ENCODE peak calls at places on chromosome 2, in five cellular contexts. One of them, this sample, is unnamed. For H3K9me3, the result is how much of the 10 kb centered on the place peaks cover.

GRCh38 chr2:173286153-173286809 is 68.4 kb upstream of the CDCA7 start:
- DNase-seq in endothelial cell of umbilical vein: no peak
- DNase-seq in esophagus muscularis mucosa: no peak
- DNase-seq in stomach: no peak
- DNase-seq in upper lobe of left lung: no peak
- DNase-seq in this sample: no peak

GRCh38 chr2:147740211-147740927 is 104.5 kb upstream of the ACVR2A start:
- DNase-seq in endothelial cell of umbilical vein: no peak
- DNase-seq in esophagus muscularis mucosa: no peak
- DNase-seq in stomach: no peak
- DNase-seq in upper lobe of left lung: no peak
- DNase-seq in this sample: no peak

GRCh38 chr2:78749648-78750047 is 275.9 kb upstream of the REG3G start:
- DNase-seq in endothelial cell of umbilical vein: no peak
- DNase-seq in esophagus muscularis mucosa: no peak
- DNase-seq in stomach: no peak
- DNase-seq in upper lobe of left lung: no peak
- DNase-seq in this sample: no peak

GRCh38 chr2:41963661-41964525 is 83.9 kb upstream of the PKDCC start:
- DNase-seq in endothelial cell of umbilical vein: peak
- DNase-seq in esophagus muscularis mucosa: no peak
- DNase-seq in stomach: no peak
- DNase-seq in upper lobe of left lung: no peak
- DNase-seq in this sample: no peak

GRCh38 chr2:201149064-201149820 is 33.3 kb downstream of the CFLAR start:
- DNase-seq in endothelial cell of umbilical vein: peak
- DNase-seq in esophagus muscularis mucosa: no peak
- DNase-seq in stomach: no peak
- DNase-seq in upper lobe of left lung: no peak
- DNase-seq in this sample: no peak

GRCh38 chr2:20633794-20634259 is 17.1 kb downstream of the HS1BP3 start:
- DNase-seq in endothelial cell of umbilical vein: peak
- DNase-seq in esophagus muscularis mucosa: no peak
- DNase-seq in stomach: peak
- DNase-seq in upper lobe of left lung: peak
- DNase-seq in this sample: no peak

GRCh38 chr2:32864761-32865160 is 82.0 kb upstream of the LTBP1 start:
- DNase-seq in endothelial cell of umbilical vein: no peak
- DNase-seq in esophagus muscularis mucosa: no peak
- DNase-seq in stomach: no peak
- DNase-seq in upper lobe of left lung: no peak
- DNase-seq in this sample: no peak

GRCh38 chr2:46177461-46178089 is 119.6 kb upstream of the EPAS1 start:
- DNase-seq in endothelial cell of umbilical vein: no peak
- DNase-seq in esophagus muscularis mucosa: no peak
- DNase-seq in stomach: no peak
- DNase-seq in upper lobe of left lung: no peak
- DNase-seq in this sample: peak

GRCh38 chr2:46300406-46300832 is 3.2 kb downstream of the EPAS1 start:
- DNase-seq in endothelial cell of umbilical vein: no peak
- DNase-seq in esophagus muscularis mucosa: no peak
- DNase-seq in stomach: no peak
- DNase-seq in upper lobe of left lung: no peak
- DNase-seq in this sample: no peak

GRCh38 chr2:53104263-53104662 is 663.3 kb upstream of the CHAC2 start:
- DNase-seq in endothelial cell of umbilical vein: peak
- DNase-seq in esophagus muscularis mucosa: no peak
- DNase-seq in stomach: no peak
- DNase-seq in upper lobe of left lung: no peak
- DNase-seq in this sample: no peak

GRCh38 chr2:40367032-40367431 is 84.9 kb downstream of the SLC8A1 start:
- DNase-seq in endothelial cell of umbilical vein: no peak
- DNase-seq in esophagus muscularis mucosa: no peak
- DNase-seq in stomach: no peak
- DNase-seq in upper lobe of left lung: no peak
- DNase-seq in this sample: no peak

GRCh38 chr2:113218283-113219091 is 44.7 kb downstream of the PSD4 start:
- DNase-seq in endothelial cell of umbilical vein: no peak
- DNase-seq in esophagus muscularis mucosa: no peak
- DNase-seq in stomach: no peak
- DNase-seq in upper lobe of left lung: peak
- DNase-seq in this sample: no peak

GRCh38 chr2:23273786-23274185 is 111.2 kb upstream of the KLHL29 start:
- DNase-seq in endothelial cell of umbilical vein: no peak
- DNase-seq in esophagus muscularis mucosa: no peak
- DNase-seq in stomach: no peak
- DNase-seq in upper lobe of left lung: no peak
- DNase-seq in this sample: no peak

GRCh38 chr2:203059567-203059966 is 44.9 kb downstream of the NBEAL1 start:
- DNase-seq in endothelial cell of umbilical vein: no peak
- DNase-seq in esophagus muscularis mucosa: no peak
- DNase-seq in stomach: no peak
- DNase-seq in upper lobe of left lung: no peak
- DNase-seq in this sample: no peak

GRCh38 chr2:19538411-19538963 is 180.1 kb upstream of the OSR1 start:
- DNase-seq in endothelial cell of umbilical vein: peak
- DNase-seq in esophagus muscularis mucosa: peak
- DNase-seq in stomach: peak
- DNase-seq in upper lobe of left lung: no peak
- DNase-seq in this sample: no peak

GRCh38 chr2:41717883-41718282 is 329.9 kb upstream of the PKDCC start:
- DNase-seq in endothelial cell of umbilical vein: no peak
- DNase-seq in esophagus muscularis mucosa: no peak
- DNase-seq in stomach: no peak
- DNase-seq in upper lobe of left lung: no peak
- DNase-seq in this sample: no peak

GRCh38 chr2:45978302-45978859 is 318.8 kb upstream of the EPAS1 start:
- DNase-seq in endothelial cell of umbilical vein: no peak
- DNase-seq in esophagus muscularis mucosa: peak
- DNase-seq in stomach: no peak
- DNase-seq in upper lobe of left lung: no peak
- DNase-seq in this sample: no peak

GRCh38 chr2:31331156-31331555 is 83.4 kb downstream of the XDH start:
- DNase-seq in endothelial cell of umbilical vein: no peak
- DNase-seq in esophagus muscularis mucosa: no peak
- DNase-seq in stomach: no peak
- DNase-seq in upper lobe of left lung: no peak
- DNase-seq in this sample: no peak

GRCh38 chr2:236177967-236178909 is 10.1 kb upstream of the GBX2 start:
- DNase-seq in endothelial cell of umbilical vein: peak
- DNase-seq in esophagus muscularis mucosa: no peak
- DNase-seq in stomach: peak
- DNase-seq in upper lobe of left lung: peak
- DNase-seq in this sample: no peak

GRCh38 chr2:105125428-105125827 is 87.6 kb downstream of the MRPS9 start:
- DNase-seq in endothelial cell of umbilical vein: no peak
- DNase-seq in esophagus muscularis mucosa: no peak
- DNase-seq in stomach: no peak
- DNase-seq in upper lobe of left lung: no peak
- DNase-seq in this sample: peak

GRCh38 chr2:240458044-240458899 is 22.8 kb downstream of the GPC1 start:
- DNase-seq in endothelial cell of umbilical vein: no peak
- DNase-seq in esophagus muscularis mucosa: no peak
- DNase-seq in stomach: no peak
- DNase-seq in upper lobe of left lung: no peak
- DNase-seq in this sample: peak

GRCh38 chr2:236876642-236877041 is 209.0 kb upstream of the COPS8 start:
- DNase-seq in endothelial cell of umbilical vein: no peak
- DNase-seq in esophagus muscularis mucosa: no peak
- DNase-seq in stomach: no peak
- DNase-seq in upper lobe of left lung: no peak
- DNase-seq in this sample: no peak

GRCh38 chr2:20091305-20091991 is 40.0 kb upstream of the LAPTM4A start:
- DNase-seq in endothelial cell of umbilical vein: peak
- DNase-seq in esophagus muscularis mucosa: no peak
- DNase-seq in stomach: no peak
- DNase-seq in upper lobe of left lung: no peak
- DNase-seq in this sample: no peak

GRCh38 chr2:75654012-75654411 is 7.4 kb downstream of the MRPL19 start:
- DNase-seq in endothelial cell of umbilical vein: no peak
- DNase-seq in esophagus muscularis mucosa: no peak
- DNase-seq in stomach: no peak
- DNase-seq in upper lobe of left lung: no peak
- DNase-seq in this sample: no peak

GRCh38 chr2:2157400-2157799 is 173.7 kb downstream of the MYT1L start:
- DNase-seq in endothelial cell of umbilical vein: no peak
- DNase-seq in esophagus muscularis mucosa: no peak
- DNase-seq in stomach: no peak
- DNase-seq in upper lobe of left lung: no peak
- DNase-seq in this sample: no peak

GRCh38 chr2:46804794-46805193 is 110.8 kb downstream of the MCFD2 start:
- DNase-seq in endothelial cell of umbilical vein: no peak
- DNase-seq in esophagus muscularis mucosa: peak
- DNase-seq in stomach: no peak
- DNase-seq in upper lobe of left lung: no peak
- DNase-seq in this sample: no peak

GRCh38 chr2:172921538-172922236 is 154.0 kb upstream of the MAP3K20 start:
- DNase-seq in endothelial cell of umbilical vein: peak
- DNase-seq in esophagus muscularis mucosa: no peak
- DNase-seq in stomach: no peak
- DNase-seq in upper lobe of left lung: no peak
- DNase-seq in this sample: no peak

GRCh38 chr2:119431155-119431975 is at the start of gene TMEM37:
- DNase-seq in endothelial cell of umbilical vein: peak
- DNase-seq in esophagus muscularis mucosa: no peak
- DNase-seq in stomach: peak
- DNase-seq in upper lobe of left lung: peak
- DNase-seq in this sample: peak

GRCh38 chr2:172900871-172901270 is 165.2 kb downstream of the RAPGEF4 start:
- DNase-seq in endothelial cell of umbilical vein: no peak
- DNase-seq in esophagus muscularis mucosa: no peak
- DNase-seq in stomach: no peak
- DNase-seq in upper lobe of left lung: no peak
- DNase-seq in this sample: no peak

GRCh38 chr2:45180784-45181183 is 171.5 kb upstream of the SIX2 start:
- DNase-seq in endothelial cell of umbilical vein: no peak
- DNase-seq in esophagus muscularis mucosa: no peak
- DNase-seq in stomach: no peak
- DNase-seq in upper lobe of left lung: no peak
- DNase-seq in this sample: no peak

GRCh38 chr2:117271631-117272030 is 542.9 kb upstream of the DDX18 start:
- DNase-seq in endothelial cell of umbilical vein: no peak
- DNase-seq in esophagus muscularis mucosa: no peak
- DNase-seq in stomach: no peak
- DNase-seq in upper lobe of left lung: no peak
- DNase-seq in this sample: no peak
- TF ChIP-seq POLR2AphosphoS5 in endothelial cell of umbilical vein: no peak
- TF ChIP-seq POLR2AphosphoS5 in esophagus muscularis mucosa: no peak
- TF ChIP-seq POLR2AphosphoS5 in stomach: no peak
- TF ChIP-seq POLR2AphosphoS5 in upper lobe of left lung: no peak
- TF ChIP-seq POLR2AphosphoS5 in this sample: no peak

GRCh38 chr2:378364-378763 is 90.5 kb upstream of the ALKAL2 start:
- DNase-seq in endothelial cell of umbilical vein: no peak
- DNase-seq in esophagus muscularis mucosa: no peak
- DNase-seq in stomach: no peak
- DNase-seq in upper lobe of left lung: no peak
- DNase-seq in this sample: no peak

GRCh38 chr2:375947-376307 is 88.0 kb upstream of the ALKAL2 start:
- DNase-seq in endothelial cell of umbilical vein: no peak
- DNase-seq in esophagus muscularis mucosa: no peak
- DNase-seq in stomach: no peak
- DNase-seq in upper lobe of left lung: no peak
- DNase-seq in this sample: no peak

GRCh38 chr2:379778-380177 is 91.9 kb upstream of the ALKAL2 start:
- DNase-seq in endothelial cell of umbilical vein: no peak
- DNase-seq in esophagus muscularis mucosa: peak
- DNase-seq in stomach: no peak
- DNase-seq in upper lobe of left lung: no peak
- DNase-seq in this sample: no peak

GRCh38 chr2:377414-377813 is 89.5 kb upstream of the ALKAL2 start:
- DNase-seq in endothelial cell of umbilical vein: no peak
- DNase-seq in esophagus muscularis mucosa: no peak
- DNase-seq in stomach: no peak
- DNase-seq in upper lobe of left lung: no peak
- DNase-seq in this sample: no peak

DNA sequence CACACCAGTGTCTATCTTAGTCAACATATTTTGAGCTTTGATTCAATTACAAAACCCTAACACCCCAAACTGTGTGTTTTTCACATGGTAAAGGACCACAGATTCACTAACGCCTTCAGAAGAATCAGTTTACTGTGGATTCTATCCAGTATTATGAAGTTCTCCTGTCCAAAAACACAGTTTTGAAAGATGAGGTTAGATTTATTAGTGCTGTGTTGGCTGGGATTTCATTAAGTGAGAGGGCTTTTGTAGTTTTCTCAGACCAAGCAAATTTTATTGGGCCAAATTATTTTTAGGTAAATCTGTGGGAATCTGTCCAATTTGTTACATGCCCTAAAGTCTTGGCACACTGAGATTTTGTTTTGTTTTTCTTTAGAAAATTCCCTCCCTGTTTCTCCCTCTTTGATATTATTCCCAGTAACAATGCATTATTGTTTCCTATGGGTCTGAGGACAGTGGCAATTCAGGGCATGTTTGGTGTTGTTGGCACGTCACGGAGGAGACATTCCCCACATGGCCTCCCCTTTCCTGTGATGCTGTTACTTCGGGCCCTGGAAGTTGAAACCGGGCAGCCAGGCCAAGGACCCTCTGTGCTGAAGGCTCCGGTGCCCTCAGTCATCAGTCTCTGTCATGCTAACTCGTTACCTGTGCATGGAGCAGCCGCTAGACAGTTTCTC is 87.5 kb upstream of the ALKAL2 start:
- DNase-seq in endothelial cell of umbilical vein: no peak
- DNase-seq in esophagus muscularis mucosa: no peak
- DNase-seq in stomach: no peak
- DNase-seq in upper lobe of left lung: no peak
- DNase-seq in this sample: no peak
- H3K9me3 ChIP-seq in endothelial cell of umbilical vein: under half
- H3K9me3 ChIP-seq in esophagus muscularis mucosa: under half
- H3K9me3 ChIP-seq in stomach: under half
- H3K9me3 ChIP-seq in upper lobe of left lung: under half
- H3K9me3 ChIP-seq in this sample: under half

DNA sequence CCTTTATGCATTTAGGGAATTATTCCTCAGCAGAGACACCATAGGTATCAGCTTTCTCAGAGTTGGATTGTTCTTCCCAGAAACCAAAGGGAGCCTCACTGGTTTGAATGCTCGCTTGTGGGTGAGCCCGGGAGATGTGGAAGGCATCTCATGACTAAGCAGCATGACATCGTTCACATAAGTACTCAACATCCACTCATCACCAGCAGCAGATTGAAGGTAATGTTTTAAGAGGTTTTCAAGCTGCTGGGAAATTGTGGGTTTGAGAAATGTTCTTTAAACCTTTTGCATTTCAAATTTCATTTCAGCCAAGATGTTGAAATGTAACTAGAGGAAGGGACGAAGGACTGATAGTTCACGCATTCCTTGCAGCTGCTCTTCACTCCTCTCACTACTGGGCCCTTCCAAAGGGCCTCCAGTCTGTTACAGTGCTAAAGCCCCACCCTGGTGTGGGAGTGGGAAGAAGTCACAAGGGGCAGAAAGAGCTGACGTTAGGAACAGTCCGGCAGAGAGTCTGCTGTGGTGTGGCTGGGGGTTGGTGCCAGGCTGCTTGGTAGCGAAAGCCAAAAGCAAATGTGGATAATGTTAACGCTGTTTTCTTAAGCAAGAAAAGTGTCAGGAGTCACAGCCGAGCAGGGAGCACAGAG is 324.5 kb upstream of the EPHA4 start:
- DNase-seq in endothelial cell of umbilical vein: no peak
- DNase-seq in esophagus muscularis mucosa: no peak
- DNase-seq in stomach: no peak
- DNase-seq in upper lobe of left lung: peak
- DNase-seq in this sample: no peak
- TF ChIP-seq POLR2AphosphoS5 in endothelial cell of umbilical vein: no peak
- TF ChIP-seq POLR2AphosphoS5 in esophagus muscularis mucosa: no peak
- TF ChIP-seq POLR2AphosphoS5 in stomach: peak
- TF ChIP-seq POLR2AphosphoS5 in upper lobe of left lung: no peak
- TF ChIP-seq POLR2AphosphoS5 in this sample: no peak

GRCh38 chr2:523698-524270 is 153.4 kb downstream of the TMEM18 start:
- DNase-seq in endothelial cell of umbilical vein: no peak
- DNase-seq in esophagus muscularis mucosa: peak
- DNase-seq in stomach: no peak
- DNase-seq in upper lobe of left lung: no peak
- DNase-seq in this sample: no peak
- H3K9me3 ChIP-seq in endothelial cell of umbilical vein: under half
- H3K9me3 ChIP-seq in esophagus muscularis mucosa: under half
- H3K9me3 ChIP-seq in stomach: under half
- H3K9me3 ChIP-seq in upper lobe of left lung: under half
- H3K9me3 ChIP-seq in this sample: under half

This sample was measured in spleen.